ENCODE peak calls at places on chromosome 15, in seven cellular contexts. G, U, P, H, D, Z and I are unnamed samples.

GRCh38 chr15:43514241-43515057 is 3.0 kb upstream of the MAP1A start:
- DNase-seq in D (no peak), Z (peak), G (no peak), H (peak), P (no peak), U (no peak), I (peak)

GRCh38 chr15:58666957-58667356 is 82.5 kb downstream of the ADAM10 start:
- DNase-seq in H (no peak), P (no peak), Z (no peak), D (no peak), U (no peak), G (no peak), I (no peak)

GRCh38 chr15:59885832-59886231 is 118.3 kb upstream of the FOXB1 start:
- DNase-seq in D (no peak), Z (no peak), H (no peak), U (peak), G (no peak), P (peak), I (no peak)

GRCh38 chr15:65303687-65304392 is 637 bp upstream of the RNU5B-1 start:
- DNase-seq in U (peak), D (no peak), Z (peak), P (no peak), G (peak), H (peak), I (peak)

GRCh38 chr15:90231028-90232017 is 2.4 kb downstream of the CIB1 start:
- DNase-seq in Z (no peak), G (no peak), H (peak), P (no peak), U (peak), D (peak), I (no peak)

GRCh38 chr15:42020713-42021273 is at the start of gene PLA2G4E:
- DNase-seq in G (no peak), D (no peak), Z (no peak), P (no peak), H (no peak), U (no peak), I (no peak)

GRCh38 chr15:74790080-74790916 is 8.4 kb downstream of the CSK start:
- DNase-seq in G (peak), H (peak), P (no peak), U (peak), Z (peak), D (peak), I (no peak)

GRCh38 chr15:48566669-48567068 is 78.8 kb downstream of the FBN1 start:
- DNase-seq in P (no peak), Z (no peak), U (no peak), H (no peak), G (no peak), D (no peak), I (no peak)

GRCh38 chr15:69478259-69478687 is 25.7 kb downstream of the RPLP1 start:
- DNase-seq in Z (no peak), H (peak), P (no peak), U (peak), D (no peak), G (peak), I (peak)

GRCh38 chr15:48963524-48964113 is at the start of gene SHC4:
- DNase-seq in H (no peak), P (no peak), D (peak), Z (peak), G (peak), U (peak), I (no peak)

GRCh38 chr15:93706881-93707280 is 524.5 kb upstream of the MCTP2 start:
- DNase-seq in D (no peak), H (no peak), Z (no peak), P (no peak), U (no peak), G (no peak), I (no peak)

GRCh38 chr15:72341361-72341760 is 21.4 kb upstream of the CELF6 start:
- DNase-seq in H (no peak), G (no peak), P (no peak), Z (no peak), U (peak), D (no peak), I (no peak)
- TF ChIP-seq CTCF in H (peak), G (peak), P (no peak), Z (no peak), U (no peak), D (no peak), I (no peak)

GRCh38 chr15:55277715-55278114 is 11.9 kb downstream of the RAB27A start:
- DNase-seq in Z (no peak), D (no peak), G (no peak), P (no peak), U (no peak), H (no peak), I (no peak)
- H3K27ac ChIP-seq in Z (no peak), D (no peak), G (no peak), P (no peak), U (no peak), H (no peak), I (peak)

GRCh38 chr15:96043586-96044171 is 286.8 kb upstream of the NR2F2 start:
- DNase-seq in P (no peak), U (no peak), D (no peak), G (no peak), H (no peak), Z (no peak), I (no peak)

GRCh38 chr15:96049323-96049722 is 281.2 kb upstream of the NR2F2 start:
- DNase-seq in G (no peak), H (no peak), P (no peak), D (no peak), U (no peak), Z (no peak), I (no peak)

GRCh38 chr15:96046620-96047240 is 283.8 kb upstream of the NR2F2 start:
- DNase-seq in P (no peak), D (no peak), U (no peak), Z (no peak), G (no peak), H (no peak), I (no peak)

GRCh38 chr15:96049766-96050165 is 280.7 kb upstream of the NR2F2 start:
- DNase-seq in D (no peak), U (no peak), G (no peak), H (no peak), P (no peak), Z (no peak), I (no peak)

DNA sequence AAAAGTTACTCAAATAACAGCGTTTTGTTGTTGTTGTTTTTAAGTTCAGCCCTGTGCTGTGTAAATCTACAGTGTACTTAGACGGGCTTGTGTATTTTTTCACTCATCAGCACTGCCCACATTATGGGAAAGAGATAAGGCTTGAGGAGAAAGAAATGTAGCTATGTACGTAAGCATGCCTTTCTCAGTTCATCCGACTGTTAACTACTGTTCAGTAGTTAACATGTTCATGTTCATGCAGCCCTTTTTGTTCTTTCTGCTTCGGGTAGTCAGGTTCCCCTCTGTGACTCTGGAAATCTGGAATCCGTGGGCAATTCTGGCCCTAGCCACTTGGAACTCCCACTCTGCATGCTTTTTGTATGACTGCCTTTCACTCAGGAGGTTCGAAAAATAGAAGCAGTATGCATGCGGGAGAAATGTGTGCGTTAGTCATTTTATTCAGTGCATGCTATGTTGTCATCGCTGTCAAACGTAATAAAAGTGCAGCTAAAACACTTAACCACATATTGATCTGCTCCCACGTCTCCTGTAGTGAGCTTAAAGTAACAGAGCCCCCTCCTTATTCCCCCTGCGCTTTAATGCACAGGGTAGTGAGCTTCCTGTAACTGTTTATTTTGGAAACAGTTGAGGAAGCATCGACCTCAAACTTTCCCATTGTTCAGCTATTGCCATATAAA is 283.1 kb upstream of the NR2F2 start:
- DNase-seq in D (no peak), G (no peak), P (no peak), U (no peak), H (no peak), Z (no peak), I (no peak)
- H3K4me3 ChIP-seq in D (peak), G (no peak), P (no peak), U (no peak), H (no peak), Z (no peak), I (peak)

DNA sequence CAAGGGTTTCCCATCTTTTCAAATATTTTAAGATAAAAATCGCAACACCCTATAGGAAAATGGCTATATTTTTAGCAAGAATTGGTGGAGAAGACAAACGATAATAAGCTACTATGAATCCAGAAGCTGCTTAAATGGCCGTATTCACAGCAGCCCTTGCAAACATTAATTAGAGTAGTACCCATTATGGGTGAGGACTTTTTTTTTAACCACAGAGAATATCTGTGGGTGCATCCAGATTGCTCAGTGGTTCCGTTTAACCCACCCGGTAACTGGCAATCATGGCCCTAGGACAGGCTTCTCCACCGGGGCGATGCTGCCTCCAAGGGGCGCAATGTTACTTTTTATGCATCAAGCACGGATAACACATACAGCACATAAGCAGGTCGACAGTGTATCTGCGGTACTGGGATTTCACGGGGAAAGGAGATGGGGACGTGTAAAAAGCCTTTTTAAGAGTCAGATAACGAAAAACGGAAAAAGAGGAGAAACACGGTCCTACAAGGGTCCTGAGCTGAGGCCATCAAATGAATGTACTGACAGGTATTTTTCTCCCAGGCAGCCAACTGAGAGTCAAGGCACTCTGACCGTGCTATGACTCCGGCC is 968 bp upstream of the TMEM266 start:
- DNase-seq in U (peak), G (no peak), D (no peak), Z (no peak), H (no peak), P (no peak), I (no peak)
- TF ChIP-seq CTCF in U (no peak), G (no peak), D (peak), Z (no peak), H (peak), P (peak), I (no peak)

GRCh38 chr15:91924842-91925495 is 71.5 kb downstream of the SLCO3A1 start:
- DNase-seq in G (no peak), Z (no peak), H (no peak), P (no peak), D (no peak), U (no peak), I (no peak)
- H3K27ac ChIP-seq in G (no peak), Z (peak), H (no peak), P (no peak), D (no peak), U (no peak), I (no peak)

DNA sequence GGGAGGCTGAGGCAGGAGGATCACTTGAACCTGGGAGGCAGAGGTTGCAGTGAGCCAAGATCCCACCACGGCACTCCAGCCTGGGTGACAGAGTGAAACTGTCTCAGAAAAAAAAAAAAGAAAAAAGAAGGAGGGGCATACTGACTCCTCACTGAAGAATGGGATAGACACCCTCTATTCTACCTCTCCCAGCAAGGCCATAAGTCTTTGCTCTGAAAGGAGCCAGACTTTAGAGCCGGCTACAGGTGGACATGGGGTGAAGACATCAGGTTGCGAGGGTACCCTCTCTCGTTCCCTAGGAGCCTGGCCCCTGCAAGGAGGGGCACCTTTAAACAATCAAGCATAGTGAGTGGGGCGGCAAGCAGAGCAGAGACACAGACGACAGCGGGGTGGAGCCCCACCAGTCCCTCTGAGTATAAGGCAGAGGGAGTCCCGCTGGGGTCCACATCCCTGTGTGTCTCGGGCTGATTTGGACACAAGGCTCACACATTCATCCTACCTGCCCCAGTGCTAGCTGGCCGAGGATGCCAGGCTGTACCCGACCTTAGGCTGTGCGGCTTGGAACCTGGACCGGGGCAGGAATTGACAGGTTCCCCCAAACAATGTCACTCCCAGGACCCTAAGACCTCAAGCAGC is 1.1 kb downstream of the GRAMD2A start:
- DNase-seq in D (peak), Z (no peak), H (no peak), P (no peak), G (no peak), U (no peak), I (peak)
- H3K4me3 ChIP-seq in D (peak), Z (peak), H (no peak), P (peak), G (no peak), U (no peak), I (peak)

GRCh38 chr15:66870880-66871388 is 168.9 kb downstream of the SMAD6 start:
- DNase-seq in D (no peak), Z (no peak), H (no peak), U (no peak), G (no peak), P (no peak), I (no peak)

GRCh38 chr15:66872394-66872793 is 170.4 kb downstream of the SMAD6 start:
- DNase-seq in Z (no peak), H (no peak), D (no peak), P (no peak), G (no peak), U (no peak), I (no peak)

GRCh38 chr15:66875588-66876422 is 173.8 kb downstream of the SMAD6 start:
- DNase-seq in P (no peak), D (no peak), U (no peak), G (no peak), H (no peak), Z (no peak), I (peak)

GRCh38 chr15:66876423-66876730 is 174.3 kb downstream of the SMAD6 start:
- DNase-seq in G (no peak), D (no peak), Z (no peak), H (no peak), P (no peak), U (no peak), I (peak)

DNA sequence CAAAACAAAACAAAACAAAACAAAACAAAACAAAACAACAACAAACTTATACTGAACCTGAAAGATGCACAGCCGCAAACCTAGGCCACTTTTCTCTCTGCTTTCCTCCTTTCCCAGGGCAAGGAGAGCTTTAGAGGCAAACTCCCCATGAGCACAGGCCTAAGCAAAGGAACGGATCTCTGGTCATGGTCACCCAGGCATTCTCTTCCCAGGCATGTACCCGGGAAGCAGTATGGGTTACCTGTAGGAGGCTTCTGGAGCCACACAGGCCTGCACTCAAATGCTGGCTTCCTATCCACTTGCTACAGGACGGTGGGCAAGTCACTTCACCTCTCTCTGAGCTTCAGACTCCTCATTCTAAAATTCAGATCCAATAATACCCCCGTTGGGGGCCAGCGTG is 171.8 kb downstream of the SMAD6 start:
- DNase-seq in Z (no peak), U (no peak), H (no peak), G (no peak), D (no peak), P (no peak), I (peak)
- TF ChIP-seq CTCF in Z (no peak), U (no peak), H (no peak), G (no peak), D (no peak), P (no peak), I (no peak)

DNA sequence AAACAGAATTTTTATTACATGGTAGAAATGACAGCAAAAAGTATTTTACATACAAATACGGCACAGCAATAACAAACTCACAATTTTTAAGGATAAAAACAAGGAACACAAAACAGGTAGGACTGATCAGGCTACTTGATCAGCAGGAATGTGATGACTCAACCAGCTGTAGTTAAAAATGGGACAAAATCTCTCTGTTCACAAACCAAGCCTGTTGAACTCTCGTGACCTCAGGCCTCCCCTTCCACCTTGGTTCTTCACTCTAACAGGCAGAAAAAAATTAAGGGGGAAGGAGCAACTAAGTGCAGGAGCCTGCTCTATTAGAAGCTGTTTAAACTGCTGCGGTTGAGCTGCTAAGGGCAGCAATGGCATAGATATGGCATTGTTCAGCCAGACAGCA is 18.7 kb downstream of the FBXL22 start:
- DNase-seq in G (peak), U (no peak), D (no peak), H (no peak), P (no peak), Z (no peak), I (no peak)
- H3K27ac ChIP-seq in G (peak), U (no peak), D (no peak), H (no peak), P (no peak), Z (no peak), I (no peak)

DNA sequence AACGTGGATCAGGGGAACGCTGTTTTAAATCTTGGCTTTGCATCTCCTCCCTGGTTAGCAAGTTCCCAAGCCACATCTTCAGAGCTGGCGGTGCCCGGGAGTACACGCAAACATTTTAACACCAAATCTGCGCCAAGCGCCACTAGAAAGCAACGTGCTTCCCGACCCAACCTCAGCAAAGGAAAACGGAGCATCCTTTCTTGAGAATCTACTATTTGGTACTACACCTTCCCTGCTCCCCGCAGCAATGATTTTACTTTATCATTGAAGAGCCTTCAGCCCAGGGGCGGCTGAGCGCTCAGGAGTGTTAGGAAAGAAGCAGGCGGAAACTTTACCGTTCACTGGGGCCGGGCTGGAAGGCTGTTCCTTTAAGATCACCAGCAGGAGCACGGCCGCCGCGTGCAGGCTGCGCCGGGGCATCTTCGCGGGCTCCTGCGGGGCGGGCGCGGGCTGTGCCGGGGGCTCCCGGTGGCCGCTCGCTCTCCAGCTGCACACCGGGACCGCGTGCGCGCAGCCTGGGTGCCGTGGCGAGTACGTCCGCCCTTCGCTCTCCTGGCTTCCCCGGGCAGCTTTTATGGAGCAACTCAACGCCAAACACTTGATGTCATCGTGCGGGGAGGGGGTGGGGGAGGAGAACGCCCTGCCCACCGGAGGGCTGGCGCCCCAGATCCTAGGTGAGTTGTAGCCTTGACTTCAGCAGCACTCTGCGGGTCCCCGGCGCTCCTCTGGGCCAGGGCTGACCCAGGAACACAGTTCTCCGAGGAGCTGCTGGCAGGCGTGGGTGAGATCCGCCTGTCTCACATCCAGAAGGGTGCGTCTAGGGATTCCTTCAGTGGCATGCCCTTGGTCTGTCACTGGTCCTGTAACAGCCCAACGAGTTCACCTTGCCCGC is at the start of gene CA12:
- DNase-seq in U (peak), Z (no peak), P (no peak), G (peak), H (no peak), D (peak), I (no peak)
- H3K4me3 ChIP-seq in U (peak), Z (peak), P (peak), G (peak), H (no peak), D (peak), I (peak)

DNA sequence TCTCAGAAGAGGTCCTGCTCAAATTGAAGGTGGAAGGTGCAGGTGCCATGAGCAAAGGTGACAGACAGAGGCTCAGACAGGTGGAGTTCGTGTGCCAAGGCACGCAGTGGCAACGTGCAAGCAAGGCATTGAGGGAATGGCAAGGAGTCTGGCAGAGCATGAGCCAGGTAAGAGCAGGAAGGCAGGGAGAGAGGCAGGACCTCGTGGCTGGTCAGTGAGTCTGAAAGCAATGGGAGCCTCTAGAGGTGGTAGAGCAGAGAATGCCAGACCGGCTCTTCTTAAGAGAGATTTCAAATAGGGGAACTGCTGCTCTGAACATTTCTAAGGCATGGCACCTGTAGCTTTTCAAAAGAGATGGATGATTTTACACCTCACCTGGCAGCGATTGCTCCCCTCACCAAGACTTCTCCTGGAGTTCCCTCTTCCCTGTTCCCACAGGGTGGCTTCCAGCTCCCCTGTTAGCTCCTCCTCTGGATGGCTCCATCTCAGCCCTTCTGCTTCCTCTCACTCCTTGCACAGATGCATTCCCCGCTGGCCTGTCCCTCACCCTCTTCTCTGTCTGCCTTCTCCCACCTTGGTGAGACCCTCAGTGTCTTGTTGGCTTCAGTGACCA is 2.7 kb downstream of the MYO5C start:
- DNase-seq in D (no peak), H (peak), Z (no peak), P (no peak), U (peak), G (no peak), I (no peak)
- TF ChIP-seq CTCF in D (no peak), H (no peak), Z (no peak), P (no peak), U (no peak), G (no peak), I (no peak)